ENCODE peak calls at places on chromosomes 6 and 20, in four cellular contexts. One of them, this sample, is unnamed.
A peak's percentile ranks its signal among the peaks of the same experiment; 100 is the strongest.

GRCh38 chr6:160137989-160138835 is 16.6 kb downstream of the SLC22A1 start:
- DNase-seq in body of pancreas: peak; percentile 71
- DNase-seq in tibial nerve: peak; percentile 57
- DNase-seq in IMR-90: peak; percentile 72
- DNase-seq in this sample: no peak

GRCh38 chr6:13916230-13916944 is 8.4 kb upstream of the RNF182 start:
- DNase-seq in IMR-90: peak; percentile 42
- DNase-seq in body of pancreas: no peak
- DNase-seq in tibial nerve: no peak
- DNase-seq in this sample: no peak

GRCh38 chr20:61733216-61733615 is 332.5 kb downstream of the TAF4 start:
- DNase-seq in tibial nerve: no peak
- DNase-seq in body of pancreas: no peak
- DNase-seq in IMR-90: no peak
- DNase-seq in this sample: no peak

GRCh38 chr6:40037271-40037670 is 103.0 kb upstream of the MOCS1 start:
- DNase-seq in IMR-90: no peak
- DNase-seq in tibial nerve: no peak
- DNase-seq in body of pancreas: no peak
- DNase-seq in this sample: no peak

GRCh38 chr20:32184953-32185603 is 22.5 kb downstream of the PLAGL2 start:
- DNase-seq in IMR-90: no peak
- DNase-seq in body of pancreas: no peak
- DNase-seq in tibial nerve: no peak
- DNase-seq in this sample: no peak

GRCh38 chr6:52981215-52981910 is 13.7 kb downstream of the GSTA4 start:
- DNase-seq in IMR-90: no peak
- DNase-seq in body of pancreas: no peak
- DNase-seq in tibial nerve: no peak
- DNase-seq in this sample: no peak

GRCh38 chr20:41140226-41141133 is 3.1 kb downstream of the PLCG1 start:
- DNase-seq in tibial nerve: no peak
- DNase-seq in IMR-90: no peak
- DNase-seq in body of pancreas: no peak
- DNase-seq in this sample: no peak

GRCh38 chr6:20953019-20953418 is 418.8 kb downstream of the CDKAL1 start:
- DNase-seq in IMR-90: no peak
- DNase-seq in body of pancreas: no peak
- DNase-seq in tibial nerve: no peak
- DNase-seq in this sample: no peak

GRCh38 chr6:121694389-121695185 is 259.1 kb downstream of the GJA1 start:
- DNase-seq in IMR-90: peak; percentile 45
- DNase-seq in tibial nerve: peak; percentile 7
- DNase-seq in body of pancreas: no peak
- DNase-seq in this sample: no peak

GRCh38 chr6:38350220-38350619 is 289.5 kb downstream of the BTBD9 start:
- DNase-seq in tibial nerve: no peak
- DNase-seq in IMR-90: no peak
- DNase-seq in body of pancreas: no peak
- DNase-seq in this sample: no peak

GRCh38 chr20:4545526-4545925 is 176.2 kb upstream of the PRND start:
- DNase-seq in tibial nerve: no peak
- DNase-seq in IMR-90: peak; percentile 41
- DNase-seq in body of pancreas: no peak
- DNase-seq in this sample: no peak

GRCh38 chr6:116971959-116972358 is 94.9 kb downstream of the RFX6 start:
- DNase-seq in IMR-90: peak; percentile 31
- DNase-seq in tibial nerve: no peak
- DNase-seq in body of pancreas: peak; percentile 18
- DNase-seq in this sample: no peak

GRCh38 chr6:107310362-107310761 is 149.0 kb downstream of the PDSS2 start:
- DNase-seq in body of pancreas: no peak
- DNase-seq in tibial nerve: no peak
- DNase-seq in IMR-90: no peak
- DNase-seq in this sample: no peak

GRCh38 chr20:62370807-62371587 is 3.9 kb upstream of the LAMA5 start:
- DNase-seq in body of pancreas: no peak
- DNase-seq in IMR-90: no peak
- DNase-seq in tibial nerve: no peak
- DNase-seq in this sample: no peak

GRCh38 chr20:44963325-44964215 is 2.7 kb upstream of the STK4 start:
- DNase-seq in tibial nerve: no peak
- DNase-seq in body of pancreas: no peak
- DNase-seq in IMR-90: no peak
- DNase-seq in this sample: no peak

GRCh38 chr6:159726196-159726917 is 949 bp upstream of the WTAP start:
- DNase-seq in IMR-90: no peak
- DNase-seq in body of pancreas: no peak
- DNase-seq in tibial nerve: no peak
- DNase-seq in this sample: no peak

GRCh38 chr6:69827491-69827890 is 30.7 kb upstream of the LMBRD1 start:
- DNase-seq in tibial nerve: no peak
- DNase-seq in body of pancreas: no peak
- DNase-seq in IMR-90: peak; percentile 73
- DNase-seq in this sample: no peak

GRCh38 chr6:50785921-50786320 is 32.8 kb upstream of the TFAP2B start:
- DNase-seq in tibial nerve: no peak
- DNase-seq in IMR-90: no peak
- DNase-seq in body of pancreas: no peak
- DNase-seq in this sample: no peak

DNA sequence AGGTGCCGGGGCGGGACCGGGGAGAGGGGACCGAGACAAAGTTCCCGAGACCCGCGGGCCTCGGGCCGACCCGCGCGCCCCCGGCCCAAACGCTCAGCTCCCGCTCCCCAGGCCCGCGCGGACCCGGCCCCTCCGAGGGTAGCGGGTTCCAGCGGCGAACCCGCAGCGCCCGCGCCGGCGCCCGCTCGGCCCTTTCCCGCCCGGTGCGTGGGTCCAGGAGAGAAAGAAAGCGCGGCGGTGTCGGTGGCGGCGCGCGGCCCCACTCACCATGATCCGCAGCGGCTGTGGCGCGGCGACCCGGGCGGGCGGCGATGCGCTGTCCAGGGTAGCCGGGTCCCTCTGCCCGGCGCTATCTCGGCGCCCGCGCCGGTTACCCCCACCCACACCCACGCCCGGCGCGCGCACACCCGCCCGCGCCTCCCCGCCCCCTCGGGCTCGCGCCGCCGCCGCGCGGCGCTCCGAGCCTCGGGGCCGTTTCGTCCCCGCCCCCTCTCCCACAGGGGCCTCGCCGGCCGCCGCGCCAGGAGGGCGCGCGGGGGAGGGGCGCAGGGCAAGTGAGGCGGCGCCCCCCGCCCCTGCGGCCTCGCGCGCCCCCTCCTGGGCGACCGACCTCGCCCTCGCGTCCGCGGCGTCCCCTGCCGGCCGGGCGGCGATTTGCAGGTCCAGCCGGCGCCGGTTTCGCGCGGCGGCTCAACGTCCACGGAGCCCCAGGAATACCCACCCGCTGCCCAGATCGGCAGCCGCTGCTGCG is at the start of gene ELOVL2:
- DNase-seq in tibial nerve: no peak
- DNase-seq in body of pancreas: peak; percentile 47
- DNase-seq in IMR-90: peak; percentile 61
- DNase-seq in this sample: no peak
- TF ChIP-seq CTCF in tibial nerve: peak; percentile 10
- TF ChIP-seq CTCF in body of pancreas: peak; percentile 54
- TF ChIP-seq CTCF in IMR-90: peak; percentile 99
- TF ChIP-seq CTCF in this sample: no peak

GRCh38 chr6:24720604-24721460 is 1.9 kb upstream of the C6orf62 start:
- DNase-seq in body of pancreas: peak; percentile 100
- DNase-seq in tibial nerve: peak; percentile 100
- DNase-seq in IMR-90: peak; percentile 100
- DNase-seq in this sample: peak; percentile 100

GRCh38 chr6:24720131-24720603 is 1.2 kb upstream of the C6orf62 start:
- DNase-seq in tibial nerve: peak; percentile 45
- DNase-seq in IMR-90: peak; percentile 28
- DNase-seq in body of pancreas: peak; percentile 64
- DNase-seq in this sample: peak; percentile 48

GRCh38 chr6:24721461-24722215 is 2.7 kb upstream of the C6orf62 start:
- DNase-seq in IMR-90: peak; percentile 86
- DNase-seq in body of pancreas: no peak
- DNase-seq in tibial nerve: peak; percentile 87
- DNase-seq in this sample: peak; percentile 97

GRCh38 chr6:24719125-24719931 is at the start of gene C6orf62:
- DNase-seq in tibial nerve: no peak
- DNase-seq in IMR-90: peak; percentile 30
- DNase-seq in body of pancreas: peak; percentile 37
- DNase-seq in this sample: peak; percentile 86

GRCh38 chr6:24718449-24719124 is 367 bp downstream of the C6orf62 start:
- DNase-seq in body of pancreas: no peak
- DNase-seq in IMR-90: no peak
- DNase-seq in tibial nerve: no peak
- DNase-seq in this sample: no peak
- TF ChIP-seq POLR2A in body of pancreas: no peak
- TF ChIP-seq POLR2A in IMR-90: no peak
- TF ChIP-seq POLR2A in tibial nerve: no peak
- TF ChIP-seq POLR2A in this sample: no peak

GRCh38 chr20:726160-726559 is 42.1 kb downstream of the SLC52A3 start:
- DNase-seq in tibial nerve: no peak
- DNase-seq in body of pancreas: no peak
- DNase-seq in IMR-90: no peak
- DNase-seq in this sample: no peak
- TF ChIP-seq CTCF in tibial nerve: no peak
- TF ChIP-seq CTCF in body of pancreas: no peak
- TF ChIP-seq CTCF in IMR-90: no peak
- TF ChIP-seq CTCF in this sample: no peak

GRCh38 chr6:125899726-125900182 is 56.8 kb upstream of the HINT3 start:
- DNase-seq in body of pancreas: no peak
- DNase-seq in tibial nerve: no peak
- DNase-seq in IMR-90: no peak
- DNase-seq in this sample: no peak
- TF ChIP-seq POLR2A in body of pancreas: peak; percentile 27
- TF ChIP-seq POLR2A in tibial nerve: no peak
- TF ChIP-seq POLR2A in IMR-90: no peak
- TF ChIP-seq POLR2A in this sample: no peak

This sample was measured in lower leg skin.